ENCODE peak calls at places on chromosomes 1 and 21, in four cellular contexts. N is left ventricle myocardium inferior, W is tibial nerve, M is neuronal stem cell. D is an unnamed sample.

GRCh38 chr1:15834406-15835204 is 12.9 kb upstream of the SPEN start:
- DNase-seq in N (peak), W (peak), M (peak), D (peak)

GRCh38 chr1:44806025-44806703 is 987 bp downstream of the DYNLT4 start:
- DNase-seq in M (no peak), W (no peak), N (peak), D (peak)

GRCh38 chr1:33128781-33129180 is 47.8 kb downstream of the AZIN2 start:
- DNase-seq in N (no peak), W (no peak), M (no peak), D (no peak)

GRCh38 chr1:174953657-174954435 is 45.9 kb upstream of the CACYBP start:
- DNase-seq in M (peak), W (no peak), N (no peak), D (no peak)

GRCh38 chr1:147700042-147700711 is 29.9 kb upstream of the ACP6 start:
- DNase-seq in M (peak), W (no peak), N (peak), D (peak)

GRCh38 chr1:66327582-66327981 is 206.4 kb upstream of the SGIP1 start:
- DNase-seq in M (no peak), W (no peak), N (no peak), D (no peak)

GRCh38 chr1:58785424-58786058 is 1.7 kb upstream of the JUN start:
- DNase-seq in M (no peak), N (peak), W (no peak), D (no peak)

GRCh38 chr1:230125633-230126528 is 58.8 kb downstream of the GALNT2 start:
- DNase-seq in N (no peak), M (no peak), W (no peak), D (no peak)

GRCh38 chr1:94050263-94050662 is 70.7 kb downstream of the ABCA4 start:
- DNase-seq in M (no peak), N (no peak), W (no peak), D (no peak)

GRCh38 chr1:151611288-151611790 is 511 bp upstream of the SNX27 start:
- DNase-seq in N (no peak), M (no peak), W (no peak), D (no peak)

GRCh38 chr1:151613275-151613867 is 1.5 kb downstream of the SNX27 start:
- DNase-seq in M (no peak), W (no peak), N (no peak), D (no peak)

GRCh38 chr1:151610142-151610541 is 1.7 kb upstream of the SNX27 start:
- DNase-seq in W (no peak), M (no peak), N (no peak), D (no peak)

GRCh38 chr1:151612506-151613274 is 840 bp downstream of the SNX27 start:
- DNase-seq in M (no peak), N (peak), W (no peak), D (peak)

DNA sequence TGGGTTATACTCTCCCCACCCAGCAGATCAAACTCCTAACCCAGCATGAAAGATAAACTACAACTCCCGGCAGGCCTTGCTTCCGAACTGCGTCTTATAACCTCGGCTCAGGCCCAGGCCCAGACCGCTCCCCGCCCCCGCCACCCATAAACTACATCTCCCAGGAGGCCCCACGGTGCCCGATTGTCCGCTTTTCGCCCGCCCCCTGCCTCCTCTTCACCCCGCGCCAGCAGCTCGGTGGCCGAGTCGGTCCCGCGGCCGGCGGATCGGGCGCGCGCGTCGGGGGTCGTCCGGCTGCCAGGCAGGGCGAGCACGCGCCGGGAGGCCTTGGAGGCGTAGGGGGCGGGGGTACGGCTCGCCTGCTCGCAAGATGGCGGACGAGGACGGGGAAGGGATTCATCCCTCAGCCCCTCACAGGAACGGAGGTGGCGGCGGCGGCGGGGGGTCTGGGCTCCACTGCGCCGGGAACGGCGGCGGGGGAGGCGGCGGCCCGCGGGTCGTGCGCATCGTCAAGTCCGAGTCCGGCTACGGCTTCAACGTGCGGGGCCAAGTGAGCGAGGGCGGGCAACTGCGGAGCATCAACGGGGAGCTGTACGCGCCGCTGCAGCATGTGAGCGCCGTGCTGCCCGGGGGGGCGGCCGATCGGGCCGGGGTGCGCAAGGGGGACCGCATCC is at the start of gene SNX27:
- DNase-seq in W (peak), M (peak), N (peak), D (peak)
- H3K27ac ChIP-seq in W (peak), M (peak), N (peak), D (peak)

GRCh38 chr1:20729990-20730689 is 2.4 kb downstream of the SH2D5 start:
- DNase-seq in W (no peak), N (no peak), M (no peak), D (no peak)
- H3K27ac ChIP-seq in W (no peak), N (no peak), M (no peak), D (no peak)

GRCh38 chr1:31020007-31020790 is 45.3 kb downstream of the PUM1 start:
- DNase-seq in M (no peak), W (no peak), N (no peak), D (no peak)
- H3K27ac ChIP-seq in M (no peak), W (no peak), N (no peak), D (no peak)

GRCh38 chr1:204391629-204392028 is 20.0 kb downstream of the PPP1R15B start:
- DNase-seq in W (no peak), M (no peak), N (no peak), D (no peak)
- H3K27ac ChIP-seq in W (no peak), M (no peak), N (no peak), D (no peak)

GRCh38 chr1:236724049-236724448 is 37.8 kb downstream of the ACTN2 start:
- DNase-seq in N (no peak), M (no peak), W (no peak), D (no peak)
- H3K27ac ChIP-seq in N (peak), M (no peak), W (no peak), D (no peak)

GRCh38 chr21:43191971-43192370 is 23.2 kb downstream of the CRYAA start:
- DNase-seq in N (no peak), M (no peak), W (peak), D (no peak)
- H3K27ac ChIP-seq in N (no peak), M (no peak), W (no peak), D (no peak)

GRCh38 chr1:163300569-163300968 is 21.2 kb upstream of the NUF2 start:
- DNase-seq in W (no peak), N (no peak), M (no peak), D (no peak)
- H3K27ac ChIP-seq in W (no peak), N (peak), M (no peak), D (no peak)